ENCODE peak calls at places on chromosomes 4 and X, in four cellular contexts. D, P, G and R are unnamed samples.

GRCh38 chr4:40350627-40351227 is 15.6 kb downstream of the CHRNA9 start:
- DNase-seq in P (no peak), D (no peak), G (no peak), R (no peak)

GRCh38 chr4:149765630-149766029 is 50.0 kb downstream of the IQCM start:
- DNase-seq in D (no peak), G (peak), P (no peak), R (no peak)

GRCh38 chr4:111037591-111037990 is 414.7 kb upstream of the PITX2 start:
- DNase-seq in P (no peak), D (no peak), G (no peak), R (no peak)

GRCh38 chr4:2958446-2958845 is 4.8 kb downstream of the NOP14 start:
- DNase-seq in P (no peak), G (peak), D (no peak), R (no peak)

GRCh38 chr4:82515705-82516104 is 46.1 kb downstream of the TMEM150C start:
- DNase-seq in P (peak), G (peak), D (no peak), R (peak)

GRCh38 chrX:1244164-1245076 is 24.2 kb upstream of the CSF2RA start:
- DNase-seq in P (no peak), G (no peak), D (no peak), R (no peak)

GRCh38 chr4:29311231-29311630 is 1408.9 kb upstream of the PCDH7 start:
- DNase-seq in P (no peak), D (no peak), G (peak), R (no peak)

GRCh38 chr4:76199664-76200211 is 13.9 kb downstream of the SCARB2 start:
- DNase-seq in G (peak), D (no peak), P (no peak), R (peak)

GRCh38 chr4:148030486-148030885 is 298.6 kb downstream of the ARHGAP10 start:
- DNase-seq in P (no peak), D (no peak), G (peak), R (no peak)

GRCh38 chr4:144646523-144647094 is 653 bp downstream of the HHIP start:
- DNase-seq in G (peak), P (no peak), D (no peak), R (no peak)

GRCh38 chrX:87518504-87518903 is 902 bp downstream of the KLHL4 start:
- DNase-seq in D (no peak), G (peak), P (no peak), R (no peak)

GRCh38 chr4:112636688-112637551 is at the start of the genes LARP7 and ZGRF1:
- DNase-seq in D (peak), P (peak), G (peak), R (peak)

GRCh38 chr4:8085491-8086479 is 72.8 kb downstream of the ABLIM2 start:
- DNase-seq in D (no peak), P (no peak), G (no peak), R (no peak)

GRCh38 chr4:37805091-37805490 is 21.4 kb upstream of the PGM2 start:
- DNase-seq in P (no peak), D (no peak), G (no peak), R (no peak)

GRCh38 chr4:47145630-47146029 is 114.3 kb downstream of the GABRB1 start:
- DNase-seq in D (no peak), G (peak), P (no peak), R (no peak)

GRCh38 chr4:119939066-119939995 is 127.3 kb downstream of the MAD2L1 start:
- DNase-seq in D (no peak), G (peak), P (peak), R (no peak)

GRCh38 chrX:68504237-68504636 is 5.4 kb downstream of the YIPF6 start:
- DNase-seq in P (no peak), G (peak), D (no peak), R (no peak)

GRCh38 chrX:140744085-140744484 is 34.5 kb downstream of the LINC00632 start:
- DNase-seq in G (peak), D (no peak), P (no peak), R (no peak)

GRCh38 chr4:173273956-173274355 is 60.2 kb downstream of the HMGB2 start:
- DNase-seq in D (no peak), G (no peak), P (no peak), R (no peak)

GRCh38 chr4:156830356-156830755 is 141.2 kb downstream of the PDGFC start:
- DNase-seq in P (no peak), D (no peak), G (peak), R (no peak)

GRCh38 chr4:6908397-6909112 is 1.1 kb upstream of the TBC1D14 start:
- DNase-seq in P (no peak), G (peak), D (no peak), R (no peak)

GRCh38 chr4:184674011-184674410 is 24.5 kb downstream of the PRIMPOL start:
- DNase-seq in P (no peak), D (no peak), G (no peak), R (no peak)

GRCh38 chr4:6538586-6538985 is 36.4 kb upstream of the MAN2B2 start:
- DNase-seq in G (no peak), P (no peak), D (no peak), R (no peak)

GRCh38 chr4:105698607-105699006 is 9.9 kb downstream of the INTS12 start:
- DNase-seq in G (no peak), P (no peak), D (no peak), R (no peak)

GRCh38 chr4:8010618-8011017 is 71.0 kb upstream of the AFAP1 start:
- DNase-seq in P (no peak), G (peak), D (no peak), R (peak)

GRCh38 chrX:41009816-41010187 is 75.4 kb upstream of the USP9X start:
- DNase-seq in D (no peak), G (no peak), P (no peak), R (no peak)

GRCh38 chr4:183758006-183758734 is 99.1 kb downstream of the TRAPPC11 start:
- DNase-seq in P (peak), G (no peak), D (no peak), R (no peak)

GRCh38 chr4:168656055-168656660 is 159.3 kb downstream of the PALLD start:
- DNase-seq in G (peak), P (no peak), D (no peak), R (no peak)

GRCh38 chrX:135273162-135273561 is 21.3 kb downstream of the ETDA start:
- DNase-seq in P (no peak), D (no peak), G (no peak), R (no peak)
- H3K27ac ChIP-seq in P (no peak), D (no peak), G (no peak), R (no peak)

DNA sequence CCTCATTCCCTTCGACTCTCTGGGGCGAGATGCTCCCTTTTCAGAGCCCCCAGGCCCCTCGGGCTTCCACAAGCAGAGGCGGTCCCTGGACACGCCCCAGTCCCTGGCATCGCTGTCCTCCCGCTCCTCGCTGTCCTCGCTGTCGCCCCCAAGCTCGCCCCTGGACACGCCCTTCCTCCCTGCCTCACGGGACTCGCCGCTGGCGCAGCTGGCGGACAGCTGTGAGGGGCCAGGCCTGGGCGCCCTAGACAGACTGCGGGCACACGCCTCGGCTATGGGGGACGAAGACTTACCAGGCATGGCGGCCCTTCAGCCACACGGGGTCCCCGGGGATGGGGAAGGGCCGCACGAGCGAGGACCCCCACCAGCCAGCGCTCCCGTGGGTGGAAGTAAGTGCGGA is 39.5 kb upstream of the CLCN4 start:
- DNase-seq in P (no peak), D (no peak), G (no peak), R (no peak)
- H3K27ac ChIP-seq in P (no peak), D (no peak), G (no peak), R (no peak)

DNA sequence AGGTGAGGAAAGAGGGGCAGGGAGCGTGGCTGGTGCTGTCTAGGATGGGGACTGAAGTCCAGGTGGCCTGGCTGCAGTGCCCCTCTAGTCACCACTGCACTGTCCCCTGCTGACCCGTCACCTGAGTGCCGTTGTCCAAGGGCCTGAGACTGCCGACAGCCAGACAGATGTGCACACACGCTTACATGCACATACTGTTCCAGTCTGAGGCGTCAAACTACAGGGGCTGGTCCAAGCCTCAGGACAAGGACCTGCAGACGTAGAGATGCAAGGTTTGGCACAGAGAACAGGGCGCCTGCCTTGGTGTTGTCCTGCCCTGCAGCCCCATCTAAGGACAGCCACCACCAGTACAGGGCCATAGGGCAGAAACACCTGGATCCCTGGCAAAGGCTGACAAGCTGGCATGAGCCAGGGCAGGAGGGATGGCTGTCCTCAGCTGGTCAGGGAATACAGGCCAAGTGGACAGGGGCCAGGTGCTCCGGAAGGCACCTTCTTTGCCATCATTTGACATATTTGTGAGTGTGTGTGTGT is 1.7 kb downstream of the SLC2A9 start:
- DNase-seq in P (peak), D (no peak), G (no peak), R (no peak)
- H3K27ac ChIP-seq in P (peak), D (peak), G (peak), R (peak)

GRCh38 chrX:130902446-130902782 is 595 bp downstream of the ENOX2 start:
- DNase-seq in D (no peak), P (no peak), G (no peak), R (no peak)

GRCh38 chrX:130893356-130894085 is 9.5 kb downstream of the ENOX2 start:
- DNase-seq in P (peak), G (no peak), D (no peak), R (no peak)

GRCh38 chrX:130895299-130895698 is 7.7 kb downstream of the ENOX2 start:
- DNase-seq in P (no peak), D (no peak), G (no peak), R (no peak)

GRCh38 chrX:130896026-130896425 is 7.0 kb downstream of the ENOX2 start:
- DNase-seq in P (no peak), G (no peak), D (no peak), R (no peak)

GRCh38 chrX:130896816-130897508 is 6.0 kb downstream of the ENOX2 start:
- DNase-seq in P (no peak), D (no peak), G (peak), R (no peak)
- H3K27ac ChIP-seq in P (peak), D (no peak), G (no peak), R (peak)

GRCh38 chrX:99857455-99857854 is 552.6 kb downstream of the PCDH19 start:
- DNase-seq in G (no peak), D (no peak), P (no peak), R (no peak)
- H3K27ac ChIP-seq in G (no peak), D (no peak), P (no peak), R (no peak)

DNA sequence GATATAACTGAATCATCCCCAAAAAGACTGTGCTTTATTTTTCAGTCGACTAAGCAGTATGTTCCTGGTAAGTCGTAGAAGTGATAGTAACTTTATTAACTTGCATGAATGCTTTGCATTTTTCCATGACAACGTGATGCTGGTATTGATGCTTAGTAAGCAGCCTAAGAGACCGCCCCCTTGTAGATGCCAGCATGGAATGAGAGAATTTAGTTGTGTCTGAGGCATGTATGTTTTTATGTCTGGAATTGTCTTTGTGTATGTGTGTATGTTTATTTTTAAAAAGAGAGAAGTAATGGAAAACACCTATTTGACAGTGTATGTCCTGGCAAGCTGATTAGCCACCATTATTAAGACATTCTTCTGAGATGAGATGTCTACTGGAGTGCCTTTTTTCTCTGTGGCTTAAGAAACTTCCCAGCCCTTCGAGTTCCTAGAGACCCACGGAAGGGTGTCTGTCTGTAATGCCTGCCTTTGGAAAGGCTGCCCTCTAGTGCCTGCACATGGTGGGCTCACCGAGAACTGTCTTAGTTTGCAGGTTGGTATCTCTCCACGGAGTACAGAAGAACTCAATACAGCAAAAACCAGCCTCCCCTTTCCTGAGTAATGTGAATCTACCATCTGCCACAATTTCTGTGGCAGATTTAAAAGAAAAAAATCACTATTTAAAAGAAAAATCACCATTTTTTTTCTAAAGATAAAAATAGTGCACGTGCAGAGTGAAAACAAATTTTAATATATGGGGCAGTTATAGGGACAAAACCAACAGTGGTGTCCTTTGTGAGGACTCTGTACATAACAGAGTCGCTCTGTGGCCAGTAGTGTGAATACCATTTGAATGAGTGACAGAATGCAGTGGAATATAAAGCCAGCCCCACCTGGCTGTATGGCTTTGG is 85.9 kb downstream of the AASDH start:
- DNase-seq in G (peak), P (peak), D (no peak), R (peak)
- H3K27ac ChIP-seq in G (no peak), P (no peak), D (no peak), R (no peak)

DNA sequence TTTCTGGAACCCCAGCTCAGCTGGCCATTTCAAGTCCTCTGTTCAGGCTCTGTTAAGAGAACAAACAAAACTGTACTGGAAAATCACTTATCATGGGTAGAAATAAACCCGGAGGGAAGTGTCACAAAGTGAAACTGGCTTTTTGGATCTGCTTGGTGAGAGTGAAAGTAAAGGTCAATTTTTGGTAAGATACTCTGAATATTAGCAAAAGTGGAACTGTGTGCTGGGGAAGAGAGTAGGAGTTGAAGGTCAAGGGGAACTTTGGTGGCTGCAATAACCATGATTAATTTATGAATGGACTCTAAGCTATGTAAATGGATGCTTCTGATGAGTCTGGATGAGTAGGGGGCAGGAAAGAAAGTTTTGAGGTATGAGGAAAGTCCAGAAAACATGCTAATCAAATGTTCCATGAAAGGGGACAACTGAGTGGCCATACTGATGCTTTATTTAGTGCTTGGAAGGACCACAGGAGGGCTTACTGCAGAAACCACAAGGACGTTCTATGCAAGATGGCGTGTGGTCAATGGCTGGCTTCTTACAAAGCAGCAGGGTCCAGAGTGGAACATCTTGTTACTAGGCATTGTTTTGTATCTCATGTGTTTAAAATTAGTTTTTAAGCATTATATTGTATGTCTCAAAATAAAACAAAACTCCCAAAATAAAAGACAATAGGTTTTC is 36.8 kb upstream of the TNIP3 start:
- DNase-seq in G (no peak), P (no peak), D (no peak), R (no peak)
- H3K27ac ChIP-seq in G (no peak), P (no peak), D (peak), R (no peak)

GRCh38 chrX:154732421-154733071 is 18.3 kb downstream of the GAB3 start:
- DNase-seq in D (no peak), G (peak), P (no peak), R (no peak)
- H3K27ac ChIP-seq in D (peak), G (peak), P (peak), R (no peak)